ENCODE peak calls at places on chromosomes 16 and 17, in four cellular contexts. S, N, A and Z are unnamed samples.

GRCh38 chr17:51050291-51051033 is 70.2 kb downstream of the SPAG9 start:
- DNase-seq in S (no peak), N (no peak), A (no peak), Z (no peak)

GRCh38 chr16:21117567-21117966 is 33.1 kb downstream of the DNAH3 start:
- DNase-seq in S (no peak), N (no peak), A (no peak), Z (no peak)

GRCh38 chr17:33014751-33015150 is 23.1 kb downstream of the SPACA3 start:
- DNase-seq in N (no peak), S (no peak), A (no peak), Z (no peak)

GRCh38 chr17:31741371-31741770 is 117.7 kb downstream of the COPRS start:
- DNase-seq in S (no peak), N (no peak), A (no peak), Z (no peak)

GRCh38 chr17:64769712-64770111 is 107.6 kb upstream of the SMURF2 start:
- DNase-seq in A (no peak), S (no peak), N (no peak), Z (no peak)

GRCh38 chr17:60371818-60372510 is 20.0 kb downstream of the USP32 start:
- DNase-seq in N (no peak), A (no peak), S (no peak), Z (no peak)

GRCh38 chr17:73911726-73912359 is 267.6 kb upstream of the SDK2 start:
- DNase-seq in A (no peak), N (no peak), S (no peak), Z (no peak)

GRCh38 chr16:10629592-10629963 is 49.2 kb upstream of the EMP2 start:
- DNase-seq in N (no peak), A (no peak), S (no peak), Z (no peak)

GRCh38 chr16:30745082-30745481 is 3.1 kb upstream of the PHKG2 start:
- DNase-seq in N (no peak), S (no peak), A (no peak), Z (no peak)

GRCh38 chr17:4558311-4558972 is 1.9 kb downstream of the GGT6 start:
- DNase-seq in A (no peak), N (no peak), S (no peak), Z (no peak)

GRCh38 chr16:88013091-88013609 is 61.9 kb downstream of the BANP start:
- DNase-seq in N (no peak), S (no peak), A (no peak), Z (no peak)

GRCh38 chr16:49951568-49952195 is 73.3 kb upstream of the CNEP1R1 start:
- DNase-seq in N (no peak), A (no peak), S (no peak), Z (no peak)

GRCh38 chr17:31574458-31574857 is 183.0 kb downstream of the RAB11FIP4 start:
- DNase-seq in S (no peak), A (no peak), N (no peak), Z (no peak)

GRCh38 chr17:82095777-82096708 is 2.0 kb downstream of the FASN start:
- DNase-seq in S (peak; percentile 21), N (no peak), A (peak; percentile 15), Z (no peak)

GRCh38 chr17:78583091-78583490 is 5.9 kb upstream of the DNAH17 start:
- DNase-seq in N (no peak), A (peak; percentile 47), S (no peak), Z (no peak)

GRCh38 chr17:30188211-30188939 is 47.1 kb downstream of the SLC6A4 start:
- DNase-seq in S (no peak), N (no peak), A (no peak), Z (no peak)

GRCh38 chr17:29352146-29352545 is 38.0 kb upstream of the TAOK1 start:
- DNase-seq in S (no peak), N (no peak), A (no peak), Z (no peak)

GRCh38 chr17:74742153-74742515 is 5.1 kb downstream of the RAB37 start:
- DNase-seq in N (no peak), S (no peak), A (no peak), Z (no peak)

GRCh38 chr17:40524243-40524965 is 23.0 kb upstream of the TNS4 start:
- DNase-seq in N (no peak), S (no peak), A (no peak), Z (no peak)

GRCh38 chr17:39915559-39915958 is 2.9 kb downstream of the GSDMB start:
- DNase-seq in N (no peak), S (no peak), A (no peak), Z (no peak)

GRCh38 chr16:17171250-17172143 is 299.3 kb downstream of the XYLT1 start:
- DNase-seq in A (no peak), S (peak; percentile 40), N (no peak), Z (no peak)

GRCh38 chr17:76076765-76077581 is 2.0 kb upstream of the ZACN start:
- DNase-seq in N (no peak), A (no peak), S (no peak), Z (no peak)

GRCh38 chr17:76458580-76459490 is 5.9 kb upstream of the UBE2O start:
- DNase-seq in S (peak; percentile 60), N (no peak), A (peak; percentile 85), Z (peak; percentile 18)

GRCh38 chr16:77613115-77613514 is 109.2 kb upstream of the NUDT7 start:
- DNase-seq in N (no peak), A (no peak), S (no peak), Z (no peak)

DNA sequence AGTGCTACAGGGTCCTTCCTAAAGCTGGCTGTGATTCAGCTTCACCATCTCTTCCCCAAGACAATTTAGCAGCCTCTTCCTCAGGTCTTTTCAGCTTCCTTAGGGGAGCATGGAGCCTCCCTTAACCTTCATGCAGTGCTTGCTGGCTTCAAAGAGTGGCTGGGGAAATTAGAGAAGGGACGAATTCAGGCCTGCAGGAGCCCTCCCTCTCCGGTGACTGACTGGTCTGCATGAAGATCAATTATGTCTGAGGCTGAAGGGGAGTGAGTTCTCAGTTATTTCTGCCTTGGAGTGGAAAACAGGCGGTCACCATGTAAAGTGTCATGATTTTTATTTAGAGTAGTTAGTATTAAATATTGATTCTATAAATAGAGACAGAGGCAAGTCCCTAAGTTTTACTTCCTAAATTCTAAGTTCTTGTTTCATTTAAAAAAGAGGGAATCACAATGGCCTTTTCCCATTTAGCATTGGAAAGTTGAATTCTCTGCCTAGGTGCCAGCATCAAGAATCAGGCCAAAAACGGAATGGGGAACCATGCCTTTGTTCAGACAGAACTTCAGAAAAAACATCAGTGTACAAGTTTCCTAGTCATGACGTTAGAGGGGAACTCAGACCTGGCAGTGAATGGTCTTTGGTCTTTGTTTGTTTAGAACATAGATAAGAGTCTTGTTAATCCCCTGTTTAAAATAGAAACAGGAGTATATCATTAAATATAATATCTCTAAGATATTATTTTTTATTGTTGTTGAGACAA is 4.3 kb downstream of the GABARAPL2 start:
- DNase-seq in S (no peak), A (no peak), N (no peak), Z (no peak)
- TF ChIP-seq CTCF in S (no peak), A (no peak), N (no peak), Z (no peak)

DNA sequence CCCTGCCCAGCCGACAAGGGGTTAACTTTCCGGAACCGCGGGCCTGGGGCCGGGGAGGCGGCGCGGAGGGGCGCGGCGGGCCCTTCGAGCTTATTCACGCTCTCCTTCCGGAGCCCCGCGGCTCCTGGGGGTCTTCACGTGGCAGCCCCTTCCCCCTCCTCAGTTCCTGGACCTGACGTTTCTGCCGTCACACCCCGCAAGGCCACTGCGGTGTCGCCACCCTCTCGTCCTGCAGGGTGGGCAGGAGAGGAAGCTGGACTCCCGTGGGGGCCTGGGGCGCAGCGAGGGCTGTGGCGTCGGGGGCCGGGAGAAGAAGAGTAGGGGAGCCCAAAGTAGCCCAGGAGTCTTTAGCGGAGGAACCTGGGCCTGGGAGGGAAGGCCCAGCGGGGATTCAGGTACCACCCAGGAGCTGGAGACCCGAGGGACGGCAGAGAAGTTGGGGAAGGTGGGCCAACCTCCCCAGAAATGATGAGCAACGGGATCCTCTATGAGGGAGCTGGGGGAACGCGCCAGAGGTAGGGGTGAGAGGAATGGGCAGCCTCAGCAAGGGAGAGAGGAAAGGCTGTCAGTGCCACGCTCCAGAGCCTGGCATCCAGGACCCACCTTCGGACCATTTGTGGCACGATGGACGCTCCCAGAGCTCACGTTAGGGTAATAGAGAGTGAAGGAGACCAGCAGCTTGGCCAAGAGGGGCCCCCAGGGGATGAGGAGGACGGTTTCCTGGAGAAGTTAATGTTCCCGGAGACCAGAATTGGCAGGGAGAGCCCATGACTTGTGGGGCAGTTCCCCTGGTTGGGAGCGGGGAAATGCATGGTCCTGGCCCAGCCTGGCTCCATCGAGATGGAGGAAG is 3.3 kb upstream of the HIC1 start:
- DNase-seq in N (no peak), A (no peak), S (no peak), Z (no peak)
- H3K4me3 ChIP-seq in N (no peak overlapping the region), A (no peak overlapping the region), S (no peak overlapping the region), Z (no peak overlapping the region)

GRCh38 chr17:57735707-57736106 is 9.4 kb downstream of the CCDC182 start:
- DNase-seq in N (no peak), A (peak; percentile 46), S (no peak), Z (no peak)
- TF ChIP-seq CTCF in N (peak; percentile 20), A (peak; percentile 65), S (no peak), Z (no peak)

GRCh38 chr16:640614-641013 is 1.0 kb upstream of the MCRIP2 start:
- DNase-seq in S (no peak), N (no peak), A (no peak), Z (no peak)

GRCh38 chr16:642189-643049 is 791 bp downstream of the MCRIP2 start:
- DNase-seq in S (peak; percentile 85), A (peak; percentile 53), N (no peak), Z (no peak)

GRCh38 chr16:641326-642188 is at the start of gene MCRIP2:
- DNase-seq in A (peak; percentile 89), S (peak; percentile 87), N (no peak), Z (no peak)

GRCh38 chr16:644556-644955 is 2.9 kb downstream of the MCRIP2 start:
- DNase-seq in A (no peak), S (no peak), N (no peak), Z (no peak)

DNA sequence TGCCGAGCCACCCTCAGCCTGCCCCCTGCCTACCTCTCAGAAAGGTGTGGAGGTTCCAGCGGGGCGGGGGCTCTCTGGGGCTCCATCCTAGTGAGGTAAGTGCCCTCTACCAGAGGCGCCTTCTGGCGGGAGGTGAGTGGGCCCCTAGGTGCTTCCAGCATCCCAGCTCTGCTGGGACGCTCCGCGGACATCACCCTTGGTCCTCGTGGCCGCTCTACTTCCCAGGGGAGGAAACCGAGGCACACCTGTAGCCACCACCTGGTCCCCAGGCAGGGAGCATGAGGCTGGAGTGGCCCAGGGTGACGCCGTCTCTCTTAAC is 1.4 kb downstream of the MCRIP2 start:
- DNase-seq in N (no peak), S (no peak), A (no peak), Z (no peak)
- H3K4me3 ChIP-seq in N (peak overlapping the region; percentile 55), S (peak overlapping the region; percentile 82), A (peak overlapping the region; percentile 65), Z (peak overlapping the region; percentile 59)

GRCh38 chr16:818592-818991 is 18.1 kb upstream of the GNG13 start:
- DNase-seq in A (no peak), N (no peak), S (no peak), Z (no peak)
- TF ChIP-seq CTCF in A (no peak), N (no peak), S (no peak), Z (no peak)